ENCODE peak calls at places on chromosomes 16 and 17, in six cellular contexts. I is fibroblast of the aortic adventitia, B is PC-9, C is Peyer's patch, H is MG63, N is kidney. Y is an unnamed sample.

GRCh38 chr16:86375841-86376240 is 134.5 kb upstream of the FOXF1 start:
- DNase-seq in I (no peak), B (no peak), C (no peak), H (no peak), N (no peak), Y (no peak)

GRCh38 chr17:45430738-45431530 is 1.7 kb downstream of the ARHGAP27 start:
- DNase-seq in I (no peak), B (peak; percentile 67), C (peak; percentile 80), H (no peak), N (peak; percentile 87), Y (no peak)

GRCh38 chr16:20415541-20415940 is 6.2 kb downstream of the ACSM5 start:
- DNase-seq in I (no peak), B (no peak), C (no peak), H (no peak), N (no peak), Y (no peak)

GRCh38 chr16:72179592-72179991 is 7.6 kb upstream of the PMFBP1 start:
- DNase-seq in I (no peak), B (no peak), C (no peak), H (no peak), N (no peak), Y (no peak)

GRCh38 chr16:72850863-72851262 is 197.1 kb downstream of the ZFHX3 start:
- DNase-seq in I (peak; percentile 54), B (no peak), C (no peak), H (no peak), N (no peak), Y (no peak)

GRCh38 chr17:54099221-54099620 is 276.5 kb downstream of the KIF2B start:
- DNase-seq in I (no peak), B (no peak), C (no peak), H (no peak), N (no peak), Y (no peak)

GRCh38 chr16:89080251-89080853 is 13.3 kb upstream of the ACSF3 start:
- DNase-seq in I (no peak), B (no peak), C (no peak), H (no peak), N (no peak), Y (no peak)

GRCh38 chr16:19165101-19165500 is 2.9 kb upstream of the SYT17 start:
- DNase-seq in I (no peak), B (peak; percentile 71), C (no peak), H (no peak), N (no peak), Y (no peak)

GRCh38 chr17:2690165-2691068 is 21.1 kb downstream of the CLUH start:
- DNase-seq in I (no peak), B (no peak), C (peak; percentile 49), H (no peak), N (peak; percentile 76), Y (no peak)

GRCh38 chr17:17208013-17208412 is 1.9 kb upstream of the PLD6 start:
- DNase-seq in I (no peak), B (no peak), C (no peak), H (no peak), N (no peak), Y (no peak)

GRCh38 chr17:1040216-1040600 is 43.3 kb downstream of the TIMM22 start:
- DNase-seq in I (no peak), B (no peak), C (no peak), H (no peak), N (peak; percentile 64), Y (no peak)

GRCh38 chr16:57531253-57531575 is 5.2 kb downstream of the CCDC102A start:
- DNase-seq in I (no peak), B (no peak), C (peak; percentile 38), H (no peak), N (no peak), Y (no peak)

GRCh38 chr16:28136751-28137434 is 73.4 kb upstream of the GSG1L start:
- DNase-seq in I (peak; percentile 15), B (no peak), C (peak; percentile 61), H (no peak), N (no peak), Y (no peak)

GRCh38 chr16:54447606-54448440 is 161.2 kb upstream of the IRX3 start:
- DNase-seq in I (peak; percentile 88), B (peak; percentile 17), C (no peak), H (peak; percentile 95), N (no peak), Y (peak; percentile 27)

GRCh38 chr16:50603206-50604064 is 55.2 kb downstream of the NKD1 start:
- DNase-seq in I (peak; percentile 73), B (no peak), C (no peak), H (no peak), N (no peak), Y (no peak)

GRCh38 chr16:69083306-69083941 is 22.0 kb upstream of the HAS3 start:
- DNase-seq in I (no peak), B (no peak), C (no peak), H (no peak), N (no peak), Y (no peak)

GRCh38 chr16:84730406-84731106 is 30.8 kb downstream of the USP10 start:
- DNase-seq in I (peak; percentile 97), B (peak; percentile 62), C (peak; percentile 88), H (peak; percentile 78), N (no peak), Y (peak; percentile 87)

GRCh38 chr17:6749519-6749918 is 6.3 kb upstream of the XAF1 start:
- DNase-seq in I (peak; percentile 16), B (no peak), C (no peak), H (no peak), N (no peak), Y (no peak)

GRCh38 chr16:19179890-19180490 is 11.9 kb downstream of the SYT17 start:
- DNase-seq in I (peak; percentile 33), B (peak; percentile 56), C (peak; percentile 82), H (peak; percentile 51), N (no peak), Y (no peak)

GRCh38 chr16:80947708-80948615 is 58.7 kb downstream of the CMC2 start:
- DNase-seq in I (peak; percentile 61), B (no peak), C (no peak), H (no peak), N (no peak), Y (no peak)

GRCh38 chr17:60151355-60151754 is 1.6 kb downstream of the CA4 start:
- DNase-seq in I (no peak), B (no peak), C (no peak), H (no peak), N (no peak), Y (no peak)

GRCh38 chr16:88059701-88060386 is 108.6 kb downstream of the BANP start:
- DNase-seq in I (no peak), B (no peak), C (no peak), H (no peak), N (peak; percentile 68), Y (no peak)

GRCh38 chr16:48441106-48441505 is 55.9 kb upstream of the SIAH1 start:
- DNase-seq in I (no peak), B (no peak), C (no peak), H (no peak), N (no peak), Y (no peak)

GRCh38 chr17:66964930-66965800 is 658 bp downstream of the CACNG4 start:
- DNase-seq in I (no peak), B (peak; percentile 64), C (no peak), H (no peak), N (no peak), Y (no peak)

GRCh38 chr17:79395046-79395445 is 215.8 kb downstream of the RBFOX3 start:
- DNase-seq in I (no peak), B (no peak), C (no peak), H (no peak), N (no peak), Y (no peak)

GRCh38 chr17:64781013-64781392 is 118.9 kb upstream of the SMURF2 start:
- DNase-seq in I (no peak), B (peak; percentile 37), C (no peak), H (no peak), N (no peak), Y (no peak)

GRCh38 chr17:81429353-81429774 is 34.1 kb downstream of the BAHCC1 start:
- DNase-seq in I (peak; percentile 72), B (peak; percentile 87), C (peak; percentile 68), H (peak; percentile 88), N (peak; percentile 94), Y (peak; percentile 57)
- H3K4me3 ChIP-seq in I (no peak overlapping the region), B (no peak overlapping the region), C (no peak overlapping the region), H (no peak overlapping the region), N (no peak overlapping the region), Y (no peak overlapping the region)

GRCh38 chr16:62985727-62986126 is 949.5 kb upstream of the CDH8 start:
- DNase-seq in I (no peak), B (no peak), C (no peak), H (no peak), N (no peak), Y (no peak)
- H3K4me3 ChIP-seq in I (no peak overlapping the region), B (no peak overlapping the region), C (no peak overlapping the region), H (no peak overlapping the region), N (no peak overlapping the region), Y (no peak overlapping the region)

DNA sequence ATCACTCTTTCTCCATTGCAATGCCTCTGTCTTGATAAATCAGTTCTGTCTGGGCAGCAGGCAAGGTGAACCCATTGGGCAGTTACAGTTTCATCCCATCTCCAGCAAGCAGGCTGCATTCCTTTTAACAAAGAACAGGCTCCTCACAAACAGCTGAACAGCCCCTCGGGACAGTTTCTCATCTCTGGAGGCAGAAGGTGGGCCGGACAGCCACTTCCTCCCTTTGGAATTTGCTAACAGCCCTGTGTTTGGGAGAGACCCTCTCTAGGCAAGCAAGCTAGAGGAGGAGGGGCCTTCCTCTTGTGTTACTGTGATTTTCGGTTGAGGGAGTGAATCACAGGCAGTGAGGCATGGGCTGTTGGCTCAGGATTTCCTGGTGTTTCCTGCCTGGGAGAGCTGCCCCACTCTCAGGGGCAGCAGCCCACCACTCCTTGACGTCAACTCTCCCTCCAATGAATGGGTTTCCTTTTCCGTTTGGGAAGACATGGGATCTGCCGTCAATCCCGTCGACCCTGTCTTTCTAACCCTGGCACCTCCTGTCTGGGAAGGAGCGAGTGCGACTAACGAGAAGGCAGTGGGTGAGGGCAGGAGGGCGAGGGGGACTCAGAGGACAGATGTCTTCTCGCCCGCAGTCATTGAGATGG is 3.7 kb upstream of the PGS1 start:
- DNase-seq in I (peak; percentile 76), B (no peak), C (no peak), H (peak; percentile 78), N (no peak), Y (no peak)
- H3K4me3 ChIP-seq in I (no peak overlapping the region), B (no peak overlapping the region), C (no peak overlapping the region), H (no peak overlapping the region), N (no peak overlapping the region), Y (no peak overlapping the region)

GRCh38 chr17:35655303-35655702 is 68.2 kb downstream of the AP2B1 start:
- DNase-seq in I (no peak), B (no peak), C (no peak), H (no peak), N (no peak), Y (no peak)
- H3K4me3 ChIP-seq in I (no peak overlapping the region), B (no peak overlapping the region), C (no peak overlapping the region), H (no peak overlapping the region), N (no peak overlapping the region), Y (no peak overlapping the region)

Y was measured in retinal pigment epithelial cell.